ENCODE peak calls at places on chromosome 16, in six cellular contexts. One of them, this sample, is unnamed.

GRCh38 chr16:4093495-4094137 is 22.6 kb downstream of the ADCY9 start:
- DNase-seq in IMR-90: peak
- DNase-seq in kidney epithelial cell: no peak
- DNase-seq in fibroblast of lung: no peak
- DNase-seq in mesenchymal stem cell: peak
- DNase-seq in prostate gland: no peak
- DNase-seq in this sample: no peak

GRCh38 chr16:11224096-11224893 is 31.7 kb downstream of the SOCS1 start:
- DNase-seq in kidney epithelial cell: no peak
- DNase-seq in mesenchymal stem cell: no peak
- DNase-seq in prostate gland: peak
- DNase-seq in fibroblast of lung: no peak
- DNase-seq in IMR-90: no peak
- DNase-seq in this sample: peak

GRCh38 chr16:11034005-11034404 is 89.6 kb downstream of the CLEC16A start:
- DNase-seq in prostate gland: no peak
- DNase-seq in fibroblast of lung: peak
- DNase-seq in mesenchymal stem cell: peak
- DNase-seq in kidney epithelial cell: no peak
- DNase-seq in IMR-90: peak
- DNase-seq in this sample: no peak

GRCh38 chr16:86824751-86825310 is 246.5 kb downstream of the FOXL1 start:
- DNase-seq in IMR-90: peak
- DNase-seq in prostate gland: no peak
- DNase-seq in mesenchymal stem cell: peak
- DNase-seq in fibroblast of lung: peak
- DNase-seq in kidney epithelial cell: peak
- DNase-seq in this sample: no peak

GRCh38 chr16:84061236-84061830 is 18.7 kb upstream of the SLC38A8 start:
- DNase-seq in prostate gland: no peak
- DNase-seq in IMR-90: no peak
- DNase-seq in fibroblast of lung: no peak
- DNase-seq in mesenchymal stem cell: no peak
- DNase-seq in kidney epithelial cell: no peak
- DNase-seq in this sample: no peak

GRCh38 chr16:70432304-70432799 is 6.5 kb downstream of the ST3GAL2 start:
- DNase-seq in IMR-90: no peak
- DNase-seq in prostate gland: no peak
- DNase-seq in kidney epithelial cell: no peak
- DNase-seq in mesenchymal stem cell: peak
- DNase-seq in fibroblast of lung: no peak
- DNase-seq in this sample: no peak

GRCh38 chr16:55469821-55470532 is 9.0 kb upstream of the MMP2 start:
- DNase-seq in prostate gland: no peak
- DNase-seq in mesenchymal stem cell: no peak
- DNase-seq in fibroblast of lung: no peak
- DNase-seq in IMR-90: no peak
- DNase-seq in kidney epithelial cell: no peak
- DNase-seq in this sample: peak

GRCh38 chr16:79509906-79510305 is 90.6 kb downstream of the MAF start:
- DNase-seq in IMR-90: no peak
- DNase-seq in fibroblast of lung: no peak
- DNase-seq in kidney epithelial cell: no peak
- DNase-seq in prostate gland: no peak
- DNase-seq in mesenchymal stem cell: no peak
- DNase-seq in this sample: no peak

GRCh38 chr16:88747588-88748301 is 37.3 kb downstream of the PIEZO1 start:
- DNase-seq in mesenchymal stem cell: peak
- DNase-seq in fibroblast of lung: no peak
- DNase-seq in prostate gland: no peak
- DNase-seq in IMR-90: no peak
- DNase-seq in kidney epithelial cell: no peak
- DNase-seq in this sample: no peak

GRCh38 chr16:1428511-1428910 is 2.4 kb upstream of the PERCC1 start:
- DNase-seq in kidney epithelial cell: no peak
- DNase-seq in IMR-90: no peak
- DNase-seq in mesenchymal stem cell: peak
- DNase-seq in fibroblast of lung: peak
- DNase-seq in prostate gland: no peak
- DNase-seq in this sample: peak

GRCh38 chr16:1429026-1429425 is 1.9 kb upstream of the PERCC1 start:
- DNase-seq in mesenchymal stem cell: no peak
- DNase-seq in fibroblast of lung: no peak
- DNase-seq in kidney epithelial cell: no peak
- DNase-seq in IMR-90: no peak
- DNase-seq in prostate gland: no peak
- DNase-seq in this sample: no peak

GRCh38 chr16:1430759-1431496 is at the start of gene PERCC1:
- DNase-seq in kidney epithelial cell: no peak
- DNase-seq in mesenchymal stem cell: no peak
- DNase-seq in IMR-90: no peak
- DNase-seq in fibroblast of lung: no peak
- DNase-seq in prostate gland: peak
- DNase-seq in this sample: no peak

GRCh38 chr16:1430214-1430758 is 592 bp upstream of the PERCC1 start:
- DNase-seq in IMR-90: no peak
- DNase-seq in prostate gland: no peak
- DNase-seq in fibroblast of lung: no peak
- DNase-seq in mesenchymal stem cell: no peak
- DNase-seq in kidney epithelial cell: no peak
- DNase-seq in this sample: no peak

GRCh38 chr16:1429631-1430030 is 1.2 kb upstream of the PERCC1 start:
- DNase-seq in IMR-90: no peak
- DNase-seq in fibroblast of lung: no peak
- DNase-seq in mesenchymal stem cell: no peak
- DNase-seq in kidney epithelial cell: no peak
- DNase-seq in prostate gland: no peak
- DNase-seq in this sample: no peak
- H3K4me3 ChIP-seq in IMR-90: no peak
- H3K4me3 ChIP-seq in fibroblast of lung: no peak
- H3K4me3 ChIP-seq in mesenchymal stem cell: no peak
- H3K4me3 ChIP-seq in kidney epithelial cell: no peak
- H3K4me3 ChIP-seq in prostate gland: no peak
- H3K4me3 ChIP-seq in this sample: no peak

GRCh38 chr16:56633535-56633934 is 1.1 kb downstream of the MT1M start:
- DNase-seq in mesenchymal stem cell: no peak
- DNase-seq in kidney epithelial cell: no peak
- DNase-seq in fibroblast of lung: no peak
- DNase-seq in prostate gland: no peak
- DNase-seq in IMR-90: no peak
- DNase-seq in this sample: no peak
- H3K4me3 ChIP-seq in mesenchymal stem cell: no peak
- H3K4me3 ChIP-seq in kidney epithelial cell: no peak
- H3K4me3 ChIP-seq in fibroblast of lung: no peak
- H3K4me3 ChIP-seq in prostate gland: no peak
- H3K4me3 ChIP-seq in IMR-90: no peak
- H3K4me3 ChIP-seq in this sample: no peak

DNA sequence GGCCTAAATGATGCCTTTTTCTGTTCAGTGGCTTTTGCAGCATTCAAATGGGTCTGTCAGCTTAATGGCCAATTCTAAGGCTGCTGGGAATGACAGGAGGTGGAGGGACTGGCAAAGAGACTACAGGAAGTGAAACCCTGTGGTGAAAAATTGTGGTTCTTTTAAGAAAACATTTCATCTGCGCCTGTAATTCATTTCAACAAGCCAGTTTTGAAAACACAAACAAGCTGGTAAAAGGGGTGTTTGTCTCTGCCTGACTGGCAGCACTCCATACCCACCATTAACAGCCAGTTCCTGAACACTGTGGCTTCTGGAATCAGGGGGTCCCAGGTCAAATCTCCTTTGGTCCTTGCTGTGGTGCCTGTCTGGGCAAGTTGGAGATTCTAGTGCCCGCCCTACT is 3.6 kb upstream of the KDM8 start:
- DNase-seq in kidney epithelial cell: no peak
- DNase-seq in IMR-90: no peak
- DNase-seq in prostate gland: no peak
- DNase-seq in fibroblast of lung: peak
- DNase-seq in mesenchymal stem cell: peak
- DNase-seq in this sample: no peak
- H3K4me3 ChIP-seq in kidney epithelial cell: no peak
- H3K4me3 ChIP-seq in IMR-90: no peak
- H3K4me3 ChIP-seq in prostate gland: no peak
- H3K4me3 ChIP-seq in fibroblast of lung: no peak
- H3K4me3 ChIP-seq in mesenchymal stem cell: no peak
- H3K4me3 ChIP-seq in this sample: no peak

GRCh38 chr16:51440096-51440495 is 289.0 kb upstream of the SALL1 start:
- DNase-seq in prostate gland: no peak
- DNase-seq in fibroblast of lung: no peak
- DNase-seq in kidney epithelial cell: no peak
- DNase-seq in IMR-90: no peak
- DNase-seq in mesenchymal stem cell: no peak
- DNase-seq in this sample: peak
- H3K4me3 ChIP-seq in prostate gland: no peak
- H3K4me3 ChIP-seq in fibroblast of lung: no peak
- H3K4me3 ChIP-seq in kidney epithelial cell: no peak
- H3K4me3 ChIP-seq in IMR-90: no peak
- H3K4me3 ChIP-seq in mesenchymal stem cell: no peak
- H3K4me3 ChIP-seq in this sample: peak

DNA sequence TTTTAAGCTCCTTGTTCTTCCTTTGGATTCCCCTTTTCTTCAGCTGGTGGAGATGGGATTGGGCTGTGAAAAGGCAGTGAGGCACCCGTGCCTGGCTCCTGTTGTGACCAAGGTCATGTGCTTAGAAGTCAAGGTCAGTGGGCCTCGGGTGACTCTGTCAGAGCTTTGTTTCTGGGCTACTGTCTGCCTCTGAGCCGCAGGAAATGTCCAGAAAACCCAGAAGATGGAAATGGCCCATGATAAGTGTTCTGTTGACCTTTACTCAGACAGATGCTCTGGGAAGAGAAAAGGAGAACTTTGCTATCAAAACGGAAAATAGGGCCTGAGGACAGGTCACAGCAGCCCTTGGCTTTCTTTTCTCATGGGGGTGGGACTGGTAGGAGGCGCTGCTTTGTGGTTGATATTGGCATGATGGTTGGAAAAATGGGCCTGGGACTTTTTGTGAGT is 2.9 kb downstream of the ABCC1 start:
- DNase-seq in IMR-90: no peak
- DNase-seq in fibroblast of lung: peak
- DNase-seq in kidney epithelial cell: no peak
- DNase-seq in prostate gland: no peak
- DNase-seq in mesenchymal stem cell: peak
- DNase-seq in this sample: no peak
- H3K4me3 ChIP-seq in IMR-90: peak
- H3K4me3 ChIP-seq in fibroblast of lung: peak
- H3K4me3 ChIP-seq in kidney epithelial cell: no peak
- H3K4me3 ChIP-seq in prostate gland: no peak
- H3K4me3 ChIP-seq in mesenchymal stem cell: no peak
- H3K4me3 ChIP-seq in this sample: no peak

GRCh38 chr16:29784901-29785500 is 5.5 kb upstream of the KIF22 start:
- DNase-seq in IMR-90: peak
- DNase-seq in mesenchymal stem cell: peak
- DNase-seq in kidney epithelial cell: no peak
- DNase-seq in fibroblast of lung: peak
- DNase-seq in prostate gland: peak
- DNase-seq in this sample: peak
- H3K4me3 ChIP-seq in IMR-90: peak
- H3K4me3 ChIP-seq in mesenchymal stem cell: no peak
- H3K4me3 ChIP-seq in kidney epithelial cell: peak
- H3K4me3 ChIP-seq in fibroblast of lung: peak
- H3K4me3 ChIP-seq in prostate gland: no peak
- H3K4me3 ChIP-seq in this sample: peak

This sample was measured in neural progenitor cell.